ENCODE peak calls at places on chromosome 6, in ten cellular contexts. P is NCI-H187; Q is hypothalamus; M is activated CD8-positive, alpha-beta memory T cell treated with anti-CD3 and anti-CD28 coated beads, Interleukin-2, amount 50 U/mL, for 48 hours; J is DMS 273 treated with DMSO at 0.1 percent for 48 hours; U is brain microvascular endothelial cell; F is stimulated activated CD4-positive, alpha-beta T cell treated with anti-CD3 and anti-CD28 coated beads, Interleukin-4, amount 100 ng/mL, for 24 hours; O is midbrain; Y is kidney epithelial cell; G is globus pallidus. Z is an unnamed sample.
A peak's percentile ranks its signal among the peaks of the same experiment; 100 is the strongest.

GRCh38 chr6:143843689-143844405 is 709 bp downstream of the LTV1 start:
- DNase-seq in M (no peak), F (no peak), O (peak; percentile 36), Y (no peak), Q (no peak), U (peak; percentile 8), J (no peak), G (no peak), P (no peak), Z (no peak)

GRCh38 chr6:169950558-169950957 is 199.1 kb downstream of the ERMARD start:
- DNase-seq in M (peak; percentile 54), O (no peak), J (no peak), F (peak; percentile 29), Y (no peak), P (no peak), Q (no peak), U (no peak), G (no peak), Z (peak; percentile 48)

GRCh38 chr6:12782136-12782535 is 65.6 kb downstream of the PHACTR1 start:
- DNase-seq in J (no peak), U (no peak), Y (no peak), O (no peak), F (no peak), G (no peak), P (no peak), M (no peak), Q (no peak), Z (no peak)

GRCh38 chr6:20417819-20418218 is 16.1 kb downstream of the E2F3 start:
- DNase-seq in Y (no peak), F (no peak), O (no peak), J (no peak), G (no peak), U (no peak), Q (no peak), M (no peak), P (no peak), Z (peak; percentile 33)

GRCh38 chr6:134342972-134343371 is 25.1 kb upstream of the SGK1 start:
- DNase-seq in Y (no peak), F (no peak), J (no peak), Q (no peak), M (no peak), U (no peak), O (no peak), G (no peak), P (no peak), Z (no peak)

GRCh38 chr6:4844108-4844507 is 67.9 kb downstream of the CDYL start:
- DNase-seq in J (no peak), Y (no peak), G (no peak), Q (no peak), F (peak; percentile 10), O (no peak), U (no peak), M (peak; percentile 61), P (no peak), Z (no peak)

GRCh38 chr6:90346729-90347128 is 50.1 kb upstream of the BACH2 start:
- DNase-seq in G (no peak), O (no peak), P (no peak), M (no peak), U (no peak), Q (no peak), Y (no peak), F (no peak), J (no peak), Z (no peak)

GRCh38 chr6:83370607-83371006 is 60.2 kb downstream of the ME1 start:
- DNase-seq in U (peak; percentile 34), F (no peak), J (no peak), Y (no peak), G (no peak), P (no peak), Q (no peak), M (no peak), O (no peak), Z (no peak)

GRCh38 chr6:2381872-2382661 is 136.7 kb upstream of the GMDS start:
- DNase-seq in J (no peak), G (no peak), Q (no peak), P (no peak), F (no peak), Y (no peak), O (no peak), U (no peak), M (no peak), Z (no peak)

GRCh38 chr6:112429226-112429625 is 82.1 kb downstream of the RFPL4B start:
- DNase-seq in P (no peak), U (peak; percentile 38), O (no peak), M (no peak), F (no peak), G (no peak), J (no peak), Y (no peak), Q (no peak), Z (no peak)

GRCh38 chr6:131958551-131959470 is 7.6 kb upstream of the CCN2 start:
- DNase-seq in M (no peak), F (no peak), J (no peak), U (no peak), Q (no peak), P (no peak), O (no peak), G (no peak), Y (no peak), Z (no peak)

GRCh38 chr6:158026054-158026900 is 44.6 kb downstream of the SYNJ2 start:
- DNase-seq in Q (no peak), U (peak; percentile 96), M (peak; percentile 88), G (peak; percentile 82), F (peak; percentile 87), O (peak; percentile 47), Y (peak; percentile 96), J (no peak), P (peak; percentile 30), Z (peak; percentile 88)

GRCh38 chr6:5749016-5749665 is 257.6 kb downstream of the NRN1 start:
- DNase-seq in Q (no peak), M (no peak), Y (no peak), G (no peak), J (no peak), F (no peak), P (no peak), O (no peak), U (no peak), Z (no peak)

GRCh38 chr6:168078943-168079405 is at the start of gene FRMD1:
- DNase-seq in P (no peak), F (no peak), O (no peak), Y (no peak), U (no peak), Q (no peak), G (no peak), M (no peak), J (no peak), Z (no peak)

GRCh38 chr6:169520104-169520503 is 181.7 kb downstream of the WDR27 start:
- DNase-seq in J (no peak), O (no peak), M (no peak), Y (no peak), G (no peak), Q (no peak), F (no peak), U (peak; percentile 27), P (no peak), Z (no peak)

GRCh38 chr6:144480518-144480917 is 195.4 kb downstream of the UTRN start:
- DNase-seq in Q (no peak), O (peak; percentile 25), M (no peak), G (peak; percentile 12), F (no peak), P (no peak), U (no peak), Y (no peak), J (no peak), Z (no peak)

GRCh38 chr6:88473622-88474021 is 307.5 kb upstream of the CNR1 start:
- DNase-seq in O (no peak), P (no peak), G (no peak), Q (no peak), F (no peak), Y (no peak), J (no peak), M (no peak), U (no peak), Z (no peak)

GRCh38 chr6:85472744-85473143 is 22.9 kb downstream of the NT5E start:
- DNase-seq in F (no peak), P (no peak), M (no peak), G (no peak), J (no peak), U (peak; percentile 72), Y (no peak), O (no peak), Q (no peak), Z (no peak)

GRCh38 chr6:123127807-123128206 is 131.8 kb downstream of the CLVS2 start:
- DNase-seq in P (no peak), Q (no peak), Y (no peak), M (no peak), F (no peak), U (no peak), O (no peak), G (no peak), J (no peak), Z (no peak)

GRCh38 chr6:116106146-116106545 is 5.5 kb downstream of the NT5DC1 start:
- DNase-seq in U (no peak), O (no peak), Y (no peak), Q (no peak), G (no peak), J (no peak), M (no peak), F (no peak), P (no peak), Z (no peak)

GRCh38 chr6:137427670-137428290 is 66.4 kb downstream of the OLIG3 start:
- DNase-seq in P (no peak), Q (no peak), G (no peak), O (no peak), J (peak; percentile 58), U (no peak), F (no peak), M (no peak), Y (no peak), Z (no peak)

GRCh38 chr6:75458895-75459294 is 34.7 kb downstream of the FILIP1 start:
- DNase-seq in J (no peak), G (no peak), O (no peak), M (no peak), P (no peak), U (peak; percentile 74), Y (no peak), F (no peak), Q (no peak), Z (no peak)

GRCh38 chr6:30323806-30324205 is 2.9 kb upstream of the TRIM39 start:
- DNase-seq in F (no peak), J (no peak), U (no peak), P (no peak), G (no peak), O (no peak), Q (no peak), Y (no peak), M (no peak), Z (no peak)

GRCh38 chr6:89925826-89926225 is 31.6 kb downstream of the GJA10 start:
- DNase-seq in U (no peak), F (no peak), P (no peak), G (no peak), Q (no peak), M (no peak), J (no peak), Y (no peak), O (no peak), Z (no peak)

GRCh38 chr6:105691971-105692370 is 289.1 kb upstream of the PREP start:
- DNase-seq in Y (no peak), U (no peak), G (no peak), O (no peak), J (no peak), P (no peak), F (no peak), M (no peak), Q (no peak), Z (no peak)

GRCh38 chr6:4313044-4313686 is 177.8 kb upstream of the ECI2 start:
- DNase-seq in O (no peak), Y (peak; percentile 80), Q (no peak), M (no peak), P (no peak), J (peak; percentile 31), U (peak; percentile 97), F (no peak), G (no peak), Z (no peak)

GRCh38 chr6:144683216-144684070 is 398.3 kb downstream of the UTRN start:
- DNase-seq in M (no peak), Y (no peak), U (no peak), Q (peak; percentile 33), G (peak; percentile 63), F (no peak), P (no peak), O (peak; percentile 46), J (no peak), Z (no peak)

GRCh38 chr6:162728177-162728571 is 400 bp downstream of the PACRG start:
- DNase-seq in G (peak; percentile 40), U (no peak), J (no peak), P (no peak), Y (no peak), O (peak; percentile 63), F (no peak), Q (no peak), M (peak; percentile 53), Z (no peak)